ENCODE peak calls at places on chromosomes 3 and 15, in seven cellular contexts. R is bronchial epithelial cell; P is CD4-positive, alpha-beta T cell; M is cardiac muscle cell; B is brain microvascular endothelial cell; A is GM06990; W is stomach. K is an unnamed sample.

GRCh38 chr3:107085261-107085660 is 292.0 kb upstream of the CCDC54 start:
- DNase-seq in R (no peak), P (no peak), M (no peak), B (no peak), A (no peak), W (no peak), K (no peak)

GRCh38 chr3:157794771-157795170 is 291.6 kb upstream of the VEPH1 start:
- DNase-seq in R (peak; percentile 39), P (no peak), M (no peak), B (no peak), A (no peak), W (no peak), K (no peak)

GRCh38 chr3:114994554-114995341 is 152.3 kb downstream of the ZBTB20 start:
- DNase-seq in R (no peak), P (no peak), M (no peak), B (no peak), A (no peak), W (no peak), K (no peak)

GRCh38 chr15:61518191-61518950 is 289.3 kb upstream of the RORA start:
- DNase-seq in R (peak; percentile 15), P (no peak), M (no peak), B (peak; percentile 4), A (no peak), W (no peak), K (no peak)

GRCh38 chr3:107574650-107575049 is 51.9 kb downstream of the BBX start:
- DNase-seq in R (peak; percentile 28), P (no peak), M (peak; percentile 52), B (peak; percentile 21), A (no peak), W (no peak), K (no peak)

GRCh38 chr15:38391186-38391585 is 62.7 kb upstream of the FAM98B start:
- DNase-seq in R (peak; percentile 22), P (no peak), M (no peak), B (no peak), A (no peak), W (no peak), K (no peak)

GRCh38 chr3:27657404-27657803 is 64.7 kb downstream of the EOMES start:
- DNase-seq in R (peak; percentile 79), P (no peak), M (no peak), B (no peak), A (no peak), W (no peak), K (no peak)

GRCh38 chr15:67013696-67014095 is 51.7 kb upstream of the SMAD3 start:
- DNase-seq in R (peak; percentile 94), P (no peak), M (no peak), B (peak; percentile 56), A (no peak), W (no peak), K (no peak)

GRCh38 chr15:61050844-61051569 is 178.1 kb downstream of the RORA start:
- DNase-seq in R (peak; percentile 26), P (no peak), M (no peak), B (no peak), A (no peak), W (no peak), K (no peak)

GRCh38 chr3:170429050-170429449 is 10.4 kb downstream of the CLDN11 start:
- DNase-seq in R (no peak), P (no peak), M (no peak), B (peak; percentile 89), A (no peak), W (no peak), K (no peak)

GRCh38 chr15:60667190-60667868 is 188.4 kb upstream of the ICE2 start:
- DNase-seq in R (no peak), P (no peak), M (no peak), B (no peak), A (no peak), W (no peak), K (no peak)

GRCh38 chr15:58229297-58229768 is 91.2 kb downstream of the AQP9 start:
- DNase-seq in R (peak; percentile 26), P (no peak), M (peak; percentile 32), B (no peak), A (no peak), W (no peak), K (no peak)

GRCh38 chr15:63362196-63362595 is 19.4 kb downstream of the CA12 start:
- DNase-seq in R (no peak), P (no peak), M (no peak), B (peak; percentile 50), A (no peak), W (peak; percentile 79), K (peak; percentile 20)

GRCh38 chr15:39454189-39454986 is 126.5 kb upstream of the THBS1 start:
- DNase-seq in R (no peak), P (no peak), M (no peak), B (no peak), A (no peak), W (no peak), K (no peak)

GRCh38 chr3:148500791-148501360 is 196.8 kb upstream of the AGTR1 start:
- DNase-seq in R (no peak), P (no peak), M (no peak), B (no peak), A (no peak), W (no peak), K (no peak)

GRCh38 chr15:43878466-43878865 is 51.7 kb downstream of the WDR76 start:
- DNase-seq in R (no peak), P (no peak), M (no peak), B (no peak), A (no peak), W (no peak), K (no peak)

GRCh38 chr3:33211444-33211843 is 7.2 kb downstream of the SUSD5 start:
- DNase-seq in R (peak; percentile 91), P (no peak), M (no peak), B (peak; percentile 96), A (no peak), W (no peak), K (no peak)

GRCh38 chr3:88141458-88142083 is 8.2 kb upstream of the C3orf38 start:
- DNase-seq in R (peak; percentile 80), P (no peak), M (no peak), B (no peak), A (no peak), W (no peak), K (no peak)

GRCh38 chr15:48149858-48150257 is 28.2 kb downstream of the MYEF2 start:
- DNase-seq in R (peak; percentile 90), P (no peak), M (no peak), B (peak; percentile 67), A (no peak), W (no peak), K (no peak)

GRCh38 chr15:59998256-59999063 is 5.7 kb upstream of the FOXB1 start:
- DNase-seq in R (no peak), P (no peak), M (no peak), B (no peak), A (no peak), W (no peak), K (no peak)

GRCh38 chr15:51403072-51403878 is 61.8 kb downstream of the GLDN start:
- DNase-seq in R (peak; percentile 48), P (no peak), M (peak; percentile 54), B (peak; percentile 60), A (no peak), W (no peak), K (no peak)

GRCh38 chr3:63762180-63762579 is 56.9 kb upstream of the C3orf49 start:
- DNase-seq in R (no peak), P (no peak), M (no peak), B (no peak), A (no peak), W (no peak), K (no peak)

GRCh38 chr3:88807471-88808090 is 299.8 kb upstream of the EPHA3 start:
- DNase-seq in R (peak; percentile 85), P (no peak), M (no peak), B (peak; percentile 72), A (no peak), W (no peak), K (no peak)

GRCh38 chr3:158678687-158679086 is 6.2 kb upstream of the LXN start:
- DNase-seq in R (no peak), P (no peak), M (no peak), B (no peak), A (no peak), W (no peak), K (no peak)

GRCh38 chr3:184380627-184381260 is 890 bp downstream of the CHRD start:
- DNase-seq in R (no peak), P (no peak), M (peak; percentile 24), B (no peak), A (no peak), W (no peak), K (no peak)

GRCh38 chr15:51076898-51077564 is 17.7 kb downstream of the TNFAIP8L3 start:
- DNase-seq in R (no peak), P (no peak), M (no peak), B (peak; percentile 30), A (peak; percentile 69), W (peak; percentile 34), K (peak; percentile 76)

GRCh38 chr3:72887723-72888545 is at the start of gene GXYLT2:
- DNase-seq in R (peak; percentile 23), P (peak; percentile 2), M (peak; percentile 89), B (peak; percentile 72), A (peak; percentile 47), W (peak; percentile 53), K (peak; percentile 79)

GRCh38 chr3:176609361-176609760 is 587.9 kb downstream of the TBL1XR1 start:
- DNase-seq in R (no peak), P (no peak), M (no peak), B (no peak), A (no peak), W (no peak), K (no peak)

GRCh38 chr15:32838820-32839219 is 121.0 kb downstream of the GREM1 start:
- DNase-seq in R (peak; percentile 63), P (no peak), M (no peak), B (peak; percentile 85), A (no peak), W (no peak), K (no peak)

GRCh38 chr3:43707266-43707665 is 16.5 kb downstream of the ABHD5 start:
- DNase-seq in R (peak; percentile 67), P (no peak), M (no peak), B (no peak), A (no peak), W (no peak), K (no peak)
- TF ChIP-seq CTCF in R (no peak), P (no peak), M (no peak), B (no peak), A (no peak), W (no peak), K (no peak)

GRCh38 chr3:69329897-69330296 is 56.0 kb downstream of the FRMD4B start:
- DNase-seq in R (no peak), P (no peak), M (no peak), B (peak; percentile 69), A (no peak), W (no peak), K (no peak)
- H3K27me3 ChIP-seq in R (no peaks in the 10 kb centered on the region), P (no peaks in the 10 kb centered on the region), M (no peaks in the 10 kb centered on the region), B (no peaks in the 10 kb centered on the region), A (no peaks in the 10 kb centered on the region), W (no peaks in the 10 kb centered on the region), K (no peaks in the 10 kb centered on the region)

GRCh38 chr3:94716326-94717018 is 653.6 kb downstream of the NSUN3 start:
- DNase-seq in R (peak; percentile 37), P (no peak), M (peak; percentile 5), B (no peak), A (no peak), W (peak; percentile 37), K (no peak)
- TF ChIP-seq CTCF in R (peak; percentile 46), P (no peak), M (no peak), B (peak; percentile 50), A (no peak), W (peak; percentile 17), K (peak; percentile 23)

DNA sequence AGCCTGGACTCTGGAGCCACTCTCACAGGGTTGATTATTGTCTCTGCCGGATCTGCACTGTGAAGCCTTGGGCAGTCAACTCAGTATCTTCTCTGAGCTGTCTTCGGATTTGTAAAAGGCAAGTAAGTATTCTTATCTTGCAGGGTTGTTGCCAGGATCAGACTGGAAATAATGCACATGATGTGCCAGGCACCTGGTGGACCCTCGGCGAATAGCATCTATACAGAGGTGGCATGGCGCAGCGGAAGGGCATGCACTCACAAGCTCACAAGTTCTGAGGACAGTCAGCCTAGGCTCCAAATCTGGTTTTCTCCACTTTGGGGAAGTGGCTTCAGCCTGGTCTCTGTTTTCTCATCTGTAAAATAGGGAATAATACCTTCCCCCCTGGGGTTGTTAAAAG is 113.9 kb downstream of the SRGAP3 start:
- DNase-seq in R (no peak), P (no peak), M (no peak), B (no peak), A (no peak), W (no peak), K (no peak)
- H3K27me3 ChIP-seq in R (no peaks in the 10 kb centered on the region), P (peaks cover 12% of the 10 kb centered on the region), M (peaks cover 30% of the 10 kb centered on the region), B (peaks cover 7% of the 10 kb centered on the region), A (peaks cover 2% of the 10 kb centered on the region), W (no peaks in the 10 kb centered on the region), K (peaks cover 7% of the 10 kb centered on the region)